ENCODE peak calls at places on chromosomes 2 and 18, in six cellular contexts. One of them, this sample, is unnamed.

GRCh38 chr2:239831272-239831731 is 193.8 kb downstream of the NDUFA10 start:
- DNase-seq in K562: no peak
- DNase-seq in H1: peak; percentile 52
- DNase-seq in GM12878: no peak
- DNase-seq in GM12892: no peak
- DNase-seq in HepG2: no peak
- DNase-seq in this sample: no peak

GRCh38 chr2:47239119-47239969 is 84.2 kb upstream of the STPG4 start:
- DNase-seq in HepG2: no peak
- DNase-seq in GM12892: no peak
- DNase-seq in H1: no peak
- DNase-seq in GM12878: no peak
- DNase-seq in K562: no peak
- DNase-seq in this sample: no peak

GRCh38 chr2:168912466-168913170 is 11.5 kb downstream of the G6PC2 start:
- DNase-seq in HepG2: no peak
- DNase-seq in H1: peak; percentile 62
- DNase-seq in GM12892: no peak
- DNase-seq in K562: no peak
- DNase-seq in GM12878: no peak
- DNase-seq in this sample: no peak

GRCh38 chr18:47283476-47283875 is 32.0 kb upstream of the SKOR2 start:
- DNase-seq in HepG2: peak; percentile 39
- DNase-seq in GM12878: no peak
- DNase-seq in GM12892: no peak
- DNase-seq in K562: peak; percentile 43
- DNase-seq in H1: no peak
- DNase-seq in this sample: no peak

GRCh38 chr2:203975912-203976311 is 39.3 kb downstream of the ICOS start:
- DNase-seq in H1: no peak
- DNase-seq in GM12878: no peak
- DNase-seq in K562: no peak
- DNase-seq in GM12892: no peak
- DNase-seq in HepG2: no peak
- DNase-seq in this sample: no peak

GRCh38 chr2:96089356-96090180 is 26.8 kb downstream of the ADRA2B start:
- DNase-seq in HepG2: no peak
- DNase-seq in GM12878: no peak
- DNase-seq in H1: peak; percentile 53
- DNase-seq in K562: peak; percentile 18
- DNase-seq in GM12892: no peak
- DNase-seq in this sample: no peak

GRCh38 chr2:240569998-240570530 is 1.8 kb downstream of the RNPEPL1 start:
- DNase-seq in GM12878: no peak
- DNase-seq in H1: peak; percentile 40
- DNase-seq in K562: no peak
- DNase-seq in GM12892: no peak
- DNase-seq in HepG2: no peak
- DNase-seq in this sample: no peak

GRCh38 chr2:100041946-100042345 is 100.4 kb downstream of the AFF3 start:
- DNase-seq in GM12878: no peak
- DNase-seq in HepG2: no peak
- DNase-seq in K562: no peak
- DNase-seq in H1: no peak
- DNase-seq in GM12892: no peak
- DNase-seq in this sample: no peak

GRCh38 chr2:233489666-233490065 is 76.9 kb downstream of the USP40 start:
- DNase-seq in K562: no peak
- DNase-seq in GM12878: no peak
- DNase-seq in GM12892: no peak
- DNase-seq in H1: no peak
- DNase-seq in HepG2: no peak
- DNase-seq in this sample: no peak

GRCh38 chr2:55245411-55245810 is 12.9 kb downstream of the RPS27A start:
- DNase-seq in GM12878: no peak
- DNase-seq in K562: no peak
- DNase-seq in GM12892: no peak
- DNase-seq in HepG2: no peak
- DNase-seq in H1: no peak
- DNase-seq in this sample: no peak

GRCh38 chr2:54499666-54500065 is 43.5 kb downstream of the SPTBN1 start:
- DNase-seq in GM12892: no peak
- DNase-seq in K562: no peak
- DNase-seq in HepG2: no peak
- DNase-seq in GM12878: no peak
- DNase-seq in H1: no peak
- DNase-seq in this sample: no peak

GRCh38 chr2:24771905-24772586 is 21.1 kb downstream of the PTRHD1 start:
- DNase-seq in K562: no peak
- DNase-seq in GM12878: no peak
- DNase-seq in H1: no peak
- DNase-seq in HepG2: no peak
- DNase-seq in GM12892: no peak
- DNase-seq in this sample: no peak

GRCh38 chr2:27016801-27017325 is 15.9 kb upstream of the TMEM214 start:
- DNase-seq in K562: peak; percentile 90
- DNase-seq in GM12878: no peak
- DNase-seq in HepG2: peak; percentile 76
- DNase-seq in GM12892: no peak
- DNase-seq in H1: peak; percentile 85
- DNase-seq in this sample: no peak

GRCh38 chr2:54850171-54851122 is 127.0 kb downstream of the EML6 start:
- DNase-seq in HepG2: no peak
- DNase-seq in GM12878: no peak
- DNase-seq in GM12892: no peak
- DNase-seq in K562: no peak
- DNase-seq in H1: no peak
- DNase-seq in this sample: no peak

GRCh38 chr2:176122633-176123482 is at the start of gene HOXD9:
- DNase-seq in GM12892: no peak
- DNase-seq in HepG2: no peak
- DNase-seq in K562: no peak
- DNase-seq in GM12878: no peak
- DNase-seq in H1: peak; percentile 75
- DNase-seq in this sample: no peak

GRCh38 chr2:64620661-64621060 is 33.1 kb downstream of the SERTAD2 start:
- DNase-seq in H1: no peak
- DNase-seq in GM12878: no peak
- DNase-seq in GM12892: no peak
- DNase-seq in HepG2: no peak
- DNase-seq in K562: no peak
- DNase-seq in this sample: no peak

GRCh38 chr2:236343400-236344161 is 79.4 kb upstream of the ASB18 start:
- DNase-seq in K562: peak; percentile 57
- DNase-seq in H1: peak; percentile 49
- DNase-seq in GM12892: peak; percentile 43
- DNase-seq in HepG2: peak; percentile 70
- DNase-seq in GM12878: peak; percentile 9
- DNase-seq in this sample: peak; percentile 55

GRCh38 chr18:12102136-12102842 is 8.6 kb downstream of the ANKRD62 start:
- DNase-seq in H1: no peak
- DNase-seq in K562: no peak
- DNase-seq in GM12892: no peak
- DNase-seq in HepG2: no peak
- DNase-seq in GM12878: no peak
- DNase-seq in this sample: no peak

GRCh38 chr2:12417811-12418210 is 298.9 kb upstream of the TRIB2 start:
- DNase-seq in K562: no peak
- DNase-seq in HepG2: no peak
- DNase-seq in GM12878: no peak
- DNase-seq in GM12892: no peak
- DNase-seq in H1: no peak
- DNase-seq in this sample: no peak

GRCh38 chr2:12416600-12416999 is 300.1 kb upstream of the TRIB2 start:
- DNase-seq in GM12878: no peak
- DNase-seq in HepG2: peak; percentile 11
- DNase-seq in GM12892: no peak
- DNase-seq in H1: no peak
- DNase-seq in K562: peak; percentile 78
- DNase-seq in this sample: no peak

DNA sequence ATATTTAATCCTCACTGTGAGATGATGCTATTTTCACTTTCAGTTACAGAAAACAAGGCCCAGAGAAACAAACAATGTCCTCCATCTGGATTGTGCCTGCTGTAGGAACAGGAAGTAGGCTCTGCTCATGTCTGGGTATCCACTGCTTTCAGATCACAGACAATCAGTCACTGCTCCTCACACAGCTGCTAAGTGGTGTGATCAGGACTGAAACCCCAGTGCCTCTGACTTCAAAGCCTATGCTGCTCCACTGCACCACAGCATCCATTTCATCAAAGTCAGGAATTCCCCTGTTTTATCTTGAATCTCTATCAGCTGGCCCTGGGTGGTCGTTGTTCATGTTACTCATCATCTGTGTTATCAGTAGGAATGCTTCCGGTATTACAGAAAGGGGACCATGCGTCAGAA is 303.8 kb upstream of the TRIB2 start:
- DNase-seq in GM12878: peak; percentile 57
- DNase-seq in HepG2: no peak
- DNase-seq in K562: no peak
- DNase-seq in H1: no peak
- DNase-seq in GM12892: peak; percentile 16
- DNase-seq in this sample: peak; percentile 25
- TF ChIP-seq TAF1 in GM12878: no peak
- TF ChIP-seq TAF1 in HepG2: no peak
- TF ChIP-seq TAF1 in K562: no peak
- TF ChIP-seq TAF1 in H1: no peak
- TF ChIP-seq TAF1 in GM12892: no peak
- TF ChIP-seq TAF1 in this sample: no peak

GRCh38 chr2:101736861-101737291 is 39.4 kb downstream of the MAP4K4 start:
- DNase-seq in K562: no peak
- DNase-seq in GM12892: no peak
- DNase-seq in GM12878: no peak
- DNase-seq in HepG2: no peak
- DNase-seq in H1: no peak
- DNase-seq in this sample: no peak
- TF ChIP-seq POLR2AphosphoS5 in K562: no peak
- TF ChIP-seq POLR2AphosphoS5 in GM12892: no peak
- TF ChIP-seq POLR2AphosphoS5 in GM12878: no peak
- TF ChIP-seq POLR2AphosphoS5 in HepG2: no peak
- TF ChIP-seq POLR2AphosphoS5 in H1: no peak
- TF ChIP-seq POLR2AphosphoS5 in this sample: no peak

GRCh38 chr2:129791651-129792050 is 187.8 kb upstream of the RAB6C start:
- DNase-seq in GM12878: no peak
- DNase-seq in GM12892: no peak
- DNase-seq in K562: no peak
- DNase-seq in H1: no peak
- DNase-seq in HepG2: no peak
- DNase-seq in this sample: no peak
- TF ChIP-seq POLR2A in GM12878: no peak
- TF ChIP-seq POLR2A in GM12892: no peak
- TF ChIP-seq POLR2A in K562: no peak
- TF ChIP-seq POLR2A in H1: no peak
- TF ChIP-seq POLR2A in HepG2: no peak
- TF ChIP-seq POLR2A in this sample: no peak

GRCh38 chr2:45771251-45771650 is 119.8 kb downstream of the PRKCE start:
- DNase-seq in GM12878: no peak
- DNase-seq in HepG2: no peak
- DNase-seq in H1: no peak
- DNase-seq in K562: no peak
- DNase-seq in GM12892: no peak
- DNase-seq in this sample: no peak
- TF ChIP-seq TAF1 in GM12878: no peak
- TF ChIP-seq TAF1 in HepG2: no peak
- TF ChIP-seq TAF1 in H1: no peak
- TF ChIP-seq TAF1 in K562: no peak
- TF ChIP-seq TAF1 in GM12892: no peak
- TF ChIP-seq TAF1 in this sample: no peak